ENCODE peak calls at places on chromosome 19, in six cellular contexts. One of them, this sample, is unnamed.
A peak's percentile ranks its signal among the peaks of the same experiment; 100 is the strongest.

GRCh38 chr19:17023805-17024204 is 2.8 kb downstream of the CPAMD8 start:
- DNase-seq in HepG2: no peak
- DNase-seq in K562: no peak
- DNase-seq in SK-N-SH: no peak
- DNase-seq in GM12878: no peak
- DNase-seq in A549: no peak
- DNase-seq in this sample: no peak

GRCh38 chr19:48053076-48053475 is 9.2 kb upstream of the CABP5 start:
- DNase-seq in A549: no peak
- DNase-seq in SK-N-SH: no peak
- DNase-seq in K562: no peak
- DNase-seq in HepG2: no peak
- DNase-seq in GM12878: no peak
- DNase-seq in this sample: no peak

GRCh38 chr19:57668635-57669034 is at the start of gene ZSCAN4:
- DNase-seq in SK-N-SH: no peak
- DNase-seq in GM12878: no peak
- DNase-seq in K562: no peak
- DNase-seq in A549: no peak
- DNase-seq in HepG2: no peak
- DNase-seq in this sample: no peak

GRCh38 chr19:31546561-31546960 is 197.3 kb upstream of the TSHZ3 start:
- DNase-seq in K562: no peak
- DNase-seq in A549: no peak
- DNase-seq in HepG2: no peak
- DNase-seq in GM12878: no peak
- DNase-seq in SK-N-SH: no peak
- DNase-seq in this sample: no peak

GRCh38 chr19:32611161-32611560 is 30.2 kb downstream of the PDCD5 start:
- DNase-seq in SK-N-SH: peak; percentile 65
- DNase-seq in K562: no peak
- DNase-seq in GM12878: no peak
- DNase-seq in HepG2: no peak
- DNase-seq in A549: no peak
- DNase-seq in this sample: no peak

GRCh38 chr19:43738780-43739211 is 16.0 kb downstream of the SMG9 start:
- DNase-seq in K562: no peak
- DNase-seq in A549: no peak
- DNase-seq in SK-N-SH: no peak
- DNase-seq in HepG2: no peak
- DNase-seq in GM12878: no peak
- DNase-seq in this sample: no peak

GRCh38 chr19:47005873-47006272 is 13.8 kb upstream of the NPAS1 start:
- DNase-seq in K562: no peak
- DNase-seq in A549: no peak
- DNase-seq in SK-N-SH: peak; percentile 72
- DNase-seq in HepG2: peak; percentile 33
- DNase-seq in GM12878: no peak
- DNase-seq in this sample: no peak

GRCh38 chr19:16068696-16069259 is 7.5 kb upstream of the TPM4 start:
- DNase-seq in K562: no peak
- DNase-seq in HepG2: no peak
- DNase-seq in GM12878: no peak
- DNase-seq in SK-N-SH: no peak
- DNase-seq in A549: no peak
- DNase-seq in this sample: no peak

GRCh38 chr19:42206871-42207755 is 10.4 kb downstream of the DEDD2 start:
- DNase-seq in K562: peak; percentile 71
- DNase-seq in HepG2: no peak
- DNase-seq in SK-N-SH: no peak
- DNase-seq in GM12878: no peak
- DNase-seq in A549: peak; percentile 73
- DNase-seq in this sample: peak; percentile 44

GRCh38 chr19:1668339-1669123 is 16.1 kb upstream of the TCF3 start:
- DNase-seq in HepG2: no peak
- DNase-seq in SK-N-SH: no peak
- DNase-seq in GM12878: no peak
- DNase-seq in K562: no peak
- DNase-seq in A549: no peak
- DNase-seq in this sample: no peak

GRCh38 chr19:48798937-48799336 is 11.9 kb downstream of the BCAT2 start:
- DNase-seq in HepG2: no peak
- DNase-seq in K562: no peak
- DNase-seq in SK-N-SH: peak; percentile 19
- DNase-seq in A549: no peak
- DNase-seq in GM12878: peak; percentile 25
- DNase-seq in this sample: peak; percentile 14

GRCh38 chr19:17772172-17772571 is 20.9 kb downstream of the FCHO1 start:
- DNase-seq in HepG2: no peak
- DNase-seq in SK-N-SH: no peak
- DNase-seq in GM12878: no peak
- DNase-seq in A549: no peak
- DNase-seq in K562: peak; percentile 55
- DNase-seq in this sample: peak; percentile 14

GRCh38 chr19:48487944-48488343 is 18.8 kb downstream of the CYTH2 start:
- DNase-seq in A549: peak; percentile 98
- DNase-seq in HepG2: peak; percentile 37
- DNase-seq in K562: no peak
- DNase-seq in SK-N-SH: no peak
- DNase-seq in GM12878: no peak
- DNase-seq in this sample: peak; percentile 70

GRCh38 chr19:2355168-2356035 is 4.7 kb upstream of the TMPRSS9 start:
- DNase-seq in GM12878: no peak
- DNase-seq in HepG2: no peak
- DNase-seq in K562: no peak
- DNase-seq in SK-N-SH: no peak
- DNase-seq in A549: no peak
- DNase-seq in this sample: no peak

GRCh38 chr19:48169585-48169973 is 565 bp downstream of the LIG1 start:
- DNase-seq in K562: peak; percentile 82
- DNase-seq in SK-N-SH: peak; percentile 97
- DNase-seq in A549: peak; percentile 79
- DNase-seq in GM12878: no peak
- DNase-seq in HepG2: peak; percentile 45
- DNase-seq in this sample: peak; percentile 56

GRCh38 chr19:3407556-3408516 is 41.5 kb downstream of the NFIC start:
- DNase-seq in A549: no peak
- DNase-seq in HepG2: peak; percentile 39
- DNase-seq in SK-N-SH: no peak
- DNase-seq in K562: no peak
- DNase-seq in GM12878: no peak
- DNase-seq in this sample: no peak

GRCh38 chr19:54431255-54431838 is 16.1 kb downstream of the TTYH1 start:
- DNase-seq in A549: no peak
- DNase-seq in K562: no peak
- DNase-seq in SK-N-SH: no peak
- DNase-seq in HepG2: no peak
- DNase-seq in GM12878: no peak
- DNase-seq in this sample: peak; percentile 28

DNA sequence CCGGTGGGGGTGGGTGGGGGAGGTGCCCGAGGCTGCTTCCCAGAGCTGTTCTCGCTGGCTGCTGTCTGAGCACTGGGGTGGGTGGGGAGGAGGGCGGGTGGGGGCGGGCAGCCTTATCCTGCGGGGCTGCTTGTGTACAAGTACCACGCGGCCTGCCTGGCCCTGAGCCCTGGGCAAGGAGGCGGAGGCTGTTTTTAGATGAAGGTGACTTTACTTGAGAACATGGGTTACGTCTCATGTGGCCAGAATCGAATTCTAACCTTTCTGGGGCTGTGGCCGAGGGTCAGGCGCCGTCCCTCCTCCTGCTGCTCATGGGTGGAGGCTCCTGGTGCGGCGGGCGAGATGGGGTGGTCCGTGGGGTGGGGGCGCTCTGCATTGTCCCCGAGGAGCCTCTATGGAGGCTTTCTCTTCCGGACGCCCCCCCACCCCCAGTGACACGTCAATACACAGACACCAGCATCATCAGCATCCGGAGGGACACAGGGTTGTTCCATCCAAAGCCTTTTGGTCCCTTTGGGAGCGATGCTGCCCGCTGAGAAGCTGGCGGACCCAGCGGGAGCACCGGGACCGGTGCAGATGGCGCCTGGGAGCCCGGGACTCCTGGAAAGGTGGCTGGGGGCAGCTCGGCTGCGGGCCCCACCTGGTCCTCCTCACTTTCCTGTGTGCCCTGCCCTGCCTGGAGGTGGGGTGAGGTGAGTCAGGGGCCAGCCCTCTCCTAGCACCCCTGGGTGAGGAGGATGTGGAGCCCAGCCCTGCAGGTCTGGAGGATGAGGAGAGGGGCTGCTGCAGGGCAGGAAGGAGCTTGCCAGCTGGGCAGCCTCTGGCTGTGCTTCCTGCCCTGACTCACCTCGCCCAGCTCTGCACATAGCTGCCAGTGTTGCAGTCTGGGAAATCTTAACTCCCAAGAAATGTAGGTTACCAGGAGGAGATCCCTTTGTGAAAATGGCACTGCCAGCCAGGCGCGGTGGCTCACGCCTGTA is 3.4 kb downstream of the BSG start:
- DNase-seq in GM12878: no peak
- DNase-seq in HepG2: no peak
- DNase-seq in A549: no peak
- DNase-seq in SK-N-SH: peak; percentile 71
- DNase-seq in K562: peak; percentile 69
- DNase-seq in this sample: peak; percentile 37
- TF ChIP-seq SMC3 in GM12878: no peak
- TF ChIP-seq SMC3 in HepG2: no peak
- TF ChIP-seq SMC3 in A549: no peak
- TF ChIP-seq SMC3 in SK-N-SH: no peak
- TF ChIP-seq SMC3 in K562: no peak
- TF ChIP-seq SMC3 in this sample: no peak

GRCh38 chr19:5182811-5183210 is 157.8 kb downstream of the PTPRS start:
- DNase-seq in K562: no peak
- DNase-seq in SK-N-SH: no peak
- DNase-seq in HepG2: no peak
- DNase-seq in GM12878: no peak
- DNase-seq in A549: no peak
- DNase-seq in this sample: no peak

GRCh38 chr19:5186293-5187050 is 154.1 kb downstream of the PTPRS start:
- DNase-seq in K562: no peak
- DNase-seq in HepG2: no peak
- DNase-seq in GM12878: no peak
- DNase-seq in SK-N-SH: no peak
- DNase-seq in A549: no peak
- DNase-seq in this sample: peak; percentile 67

GRCh38 chr19:5181331-5181730 is 159.3 kb downstream of the PTPRS start:
- DNase-seq in HepG2: no peak
- DNase-seq in GM12878: no peak
- DNase-seq in SK-N-SH: no peak
- DNase-seq in A549: no peak
- DNase-seq in K562: no peak
- DNase-seq in this sample: no peak

GRCh38 chr19:5184930-5185329 is 155.7 kb downstream of the PTPRS start:
- DNase-seq in SK-N-SH: no peak
- DNase-seq in A549: no peak
- DNase-seq in K562: no peak
- DNase-seq in GM12878: no peak
- DNase-seq in HepG2: no peak
- DNase-seq in this sample: no peak

DNA sequence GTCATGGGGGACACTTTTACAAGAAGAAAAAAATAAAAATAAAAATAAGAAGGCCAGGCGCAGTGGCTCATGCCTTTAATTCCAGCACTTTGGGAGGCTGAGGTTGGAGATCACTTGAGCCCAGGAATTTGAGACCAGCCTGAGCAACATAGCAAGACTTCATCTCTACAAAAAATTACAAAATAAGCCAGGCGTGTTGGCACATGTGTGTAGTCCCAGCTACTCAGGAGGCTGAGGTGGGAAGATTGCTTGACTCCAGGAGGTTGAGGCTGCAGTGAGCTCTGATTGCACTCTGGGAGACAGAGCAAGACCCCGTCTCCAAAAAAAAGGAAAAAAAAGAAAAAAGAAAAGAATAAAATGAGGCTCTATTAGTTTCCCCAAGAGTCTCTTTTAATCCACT is 157.0 kb downstream of the PTPRS start:
- DNase-seq in HepG2: no peak
- DNase-seq in SK-N-SH: no peak
- DNase-seq in GM12878: no peak
- DNase-seq in A549: no peak
- DNase-seq in K562: no peak
- DNase-seq in this sample: no peak
- TF ChIP-seq SMC3 in HepG2: no peak
- TF ChIP-seq SMC3 in SK-N-SH: no peak
- TF ChIP-seq SMC3 in GM12878: no peak
- TF ChIP-seq SMC3 in A549: no peak
- TF ChIP-seq SMC3 in K562: no peak
- TF ChIP-seq SMC3 in this sample: no peak

DNA sequence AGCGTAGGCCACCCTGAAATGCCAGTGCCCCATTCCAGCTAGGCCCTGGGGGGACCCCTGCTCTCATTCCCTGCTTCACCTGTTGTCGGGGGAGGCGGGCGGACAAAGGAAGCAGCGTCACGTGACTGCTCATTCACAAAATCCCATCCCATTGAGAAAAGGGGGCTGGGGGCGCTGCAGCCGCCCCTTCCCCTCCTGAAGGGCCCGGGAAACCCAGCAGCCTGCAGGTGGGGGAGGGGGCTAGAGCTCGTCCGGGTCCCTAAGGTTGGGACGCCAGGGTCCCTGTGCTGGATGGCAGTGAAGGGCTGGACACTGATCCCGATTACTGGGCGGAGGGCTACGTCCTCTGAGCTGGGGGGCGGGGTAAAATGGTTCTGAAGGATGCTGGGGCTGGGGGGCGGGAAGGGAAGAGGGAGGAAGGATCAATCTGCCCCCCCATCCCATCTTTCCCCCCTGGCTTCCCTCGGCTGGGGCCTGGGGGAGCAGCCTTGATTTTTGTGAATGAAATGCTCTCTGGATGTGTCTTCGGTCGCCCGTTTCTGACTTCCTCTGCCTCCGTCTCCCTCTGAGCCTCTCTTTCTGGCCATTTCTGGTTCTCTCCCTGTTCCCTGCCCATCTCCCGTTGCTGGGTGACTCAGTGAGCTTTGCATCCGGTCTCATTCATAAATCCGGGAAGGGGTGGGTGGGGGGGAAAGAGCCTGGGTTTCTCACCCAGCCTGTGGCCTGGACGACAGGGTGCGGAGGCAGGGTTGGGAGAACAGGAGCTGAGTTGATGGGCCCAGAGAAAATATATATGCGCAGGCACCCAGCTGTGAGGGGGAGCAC is 816 bp downstream of the SPRED3 start:
- DNase-seq in A549: peak; percentile 80
- DNase-seq in HepG2: no peak
- DNase-seq in GM12878: no peak
- DNase-seq in K562: no peak
- DNase-seq in SK-N-SH: peak; percentile 80
- DNase-seq in this sample: peak; percentile 82
- TF ChIP-seq SMC3 in A549: no peak
- TF ChIP-seq SMC3 in HepG2: no peak
- TF ChIP-seq SMC3 in GM12878: no peak
- TF ChIP-seq SMC3 in K562: no peak
- TF ChIP-seq SMC3 in SK-N-SH: no peak
- TF ChIP-seq SMC3 in this sample: no peak

DNA sequence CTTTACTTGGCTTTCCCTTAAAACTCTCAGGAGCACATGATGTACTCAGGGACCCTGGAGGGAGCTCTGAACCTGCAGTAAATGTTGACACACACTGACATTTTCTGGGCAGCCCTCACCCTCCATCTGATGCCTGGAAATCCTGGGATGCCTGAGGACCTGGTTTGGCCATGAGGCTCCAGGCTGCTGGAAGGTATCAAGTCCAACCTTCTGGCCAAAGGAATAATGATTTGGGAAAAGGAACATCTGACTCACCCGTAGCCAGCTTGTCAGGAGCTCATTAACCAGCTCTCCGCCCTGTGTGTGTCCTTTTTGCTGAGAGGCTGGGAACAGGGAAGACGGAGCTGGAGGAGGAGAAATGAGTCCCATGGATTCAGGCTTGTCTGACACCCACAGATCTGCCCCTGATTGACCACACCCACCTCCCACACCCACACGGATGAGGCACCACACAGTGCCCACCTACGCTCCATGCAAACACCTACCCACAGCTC is 10.3 kb downstream of the ZNF558 start:
- DNase-seq in GM12878: no peak
- DNase-seq in SK-N-SH: no peak
- DNase-seq in HepG2: no peak
- DNase-seq in A549: no peak
- DNase-seq in K562: no peak
- DNase-seq in this sample: no peak
- TF ChIP-seq SMC3 in GM12878: no peak
- TF ChIP-seq SMC3 in SK-N-SH: no peak
- TF ChIP-seq SMC3 in HepG2: no peak
- TF ChIP-seq SMC3 in A549: no peak
- TF ChIP-seq SMC3 in K562: no peak
- TF ChIP-seq SMC3 in this sample: no peak